ENCODE peak calls at places on chromosome X, in five cellular contexts. One of them, this sample, is unnamed.

GRCh38 chrX:19535481-19535880 is 20.2 kb upstream of the MAP3K15 start:
- ATAC-seq in GM12878: peak
- ATAC-seq in upper lobe of left lung: no peak
- ATAC-seq in HepG2: no peak
- ATAC-seq in K562: peak
- ATAC-seq in this sample: no peak

GRCh38 chrX:70554948-70555347 is 110.3 kb downstream of the DLG3 start:
- ATAC-seq in GM12878: no peak
- ATAC-seq in upper lobe of left lung: no peak
- ATAC-seq in HepG2: no peak
- ATAC-seq in K562: no peak
- ATAC-seq in this sample: no peak

GRCh38 chrX:25015486-25016360 is at the start of gene ARX:
- ATAC-seq in GM12878: peak
- ATAC-seq in upper lobe of left lung: peak
- ATAC-seq in HepG2: peak
- ATAC-seq in K562: peak
- ATAC-seq in this sample: no peak

GRCh38 chrX:9670136-9670905 is 95.3 kb downstream of the GPR143 start:
- ATAC-seq in GM12878: no peak
- ATAC-seq in upper lobe of left lung: no peak
- ATAC-seq in HepG2: no peak
- ATAC-seq in K562: peak
- ATAC-seq in this sample: no peak

GRCh38 chrX:132412208-132412607 is 76.6 kb downstream of the MBNL3 start:
- ATAC-seq in GM12878: no peak
- ATAC-seq in upper lobe of left lung: no peak
- ATAC-seq in HepG2: peak
- ATAC-seq in K562: no peak
- ATAC-seq in this sample: no peak

GRCh38 chrX:53715336-53715924 is 28.9 kb upstream of the HUWE1 start:
- ATAC-seq in GM12878: peak
- ATAC-seq in upper lobe of left lung: no peak
- ATAC-seq in HepG2: no peak
- ATAC-seq in K562: no peak
- ATAC-seq in this sample: no peak

GRCh38 chrX:9586992-9587392 is 122.1 kb downstream of the TBL1X start:
- ATAC-seq in GM12878: no peak
- ATAC-seq in upper lobe of left lung: no peak
- ATAC-seq in HepG2: no peak
- ATAC-seq in K562: no peak
- ATAC-seq in this sample: no peak

GRCh38 chrX:7240929-7241328 is 93.0 kb upstream of the PUDP start:
- ATAC-seq in GM12878: no peak
- ATAC-seq in upper lobe of left lung: no peak
- ATAC-seq in HepG2: no peak
- ATAC-seq in K562: no peak
- ATAC-seq in this sample: no peak

GRCh38 chrX:109967151-109967550 is 35.8 kb upstream of the TMEM164 start:
- ATAC-seq in GM12878: no peak
- ATAC-seq in upper lobe of left lung: no peak
- ATAC-seq in HepG2: no peak
- ATAC-seq in K562: no peak
- ATAC-seq in this sample: no peak

GRCh38 chrX:148599404-148599803 is 99.0 kb downstream of the AFF2 start:
- ATAC-seq in GM12878: no peak
- ATAC-seq in upper lobe of left lung: no peak
- ATAC-seq in HepG2: no peak
- ATAC-seq in K562: peak
- ATAC-seq in this sample: no peak

GRCh38 chrX:41796577-41796976 is 72.6 kb downstream of the GPR82 start:
- ATAC-seq in GM12878: peak
- ATAC-seq in upper lobe of left lung: no peak
- ATAC-seq in HepG2: no peak
- ATAC-seq in K562: no peak
- ATAC-seq in this sample: no peak

GRCh38 chrX:153470411-153471363 is at the start of gene HAUS7:
- ATAC-seq in GM12878: peak
- ATAC-seq in upper lobe of left lung: peak
- ATAC-seq in HepG2: peak
- ATAC-seq in K562: peak
- ATAC-seq in this sample: peak
- TF ChIP-seq POLR2AphosphoS5 in GM12878: no peak
- TF ChIP-seq POLR2AphosphoS5 in upper lobe of left lung: peak
- TF ChIP-seq POLR2AphosphoS5 in HepG2: no peak
- TF ChIP-seq POLR2AphosphoS5 in K562: no peak
- TF ChIP-seq POLR2AphosphoS5 in this sample: peak

GRCh38 chrX:2374086-2374485 is 126.7 kb downstream of the DHRSX start:
- ATAC-seq in GM12878: no peak
- ATAC-seq in upper lobe of left lung: no peak
- ATAC-seq in HepG2: no peak
- ATAC-seq in K562: no peak
- ATAC-seq in this sample: no peak
- H3K27ac ChIP-seq in GM12878: no peak
- H3K27ac ChIP-seq in upper lobe of left lung: no peak
- H3K27ac ChIP-seq in HepG2: no peak
- H3K27ac ChIP-seq in K562: no peak
- H3K27ac ChIP-seq in this sample: no peak

GRCh38 chrX:1452497-1453389 is at the start of gene ASMTL:
- ATAC-seq in GM12878: peak
- ATAC-seq in upper lobe of left lung: peak
- ATAC-seq in HepG2: peak
- ATAC-seq in K562: peak
- ATAC-seq in this sample: peak
- TF ChIP-seq EP300 in GM12878: no peak
- TF ChIP-seq EP300 in upper lobe of left lung: no peak
- TF ChIP-seq EP300 in HepG2: no peak
- TF ChIP-seq EP300 in K562: no peak
- TF ChIP-seq EP300 in this sample: no peak

DNA sequence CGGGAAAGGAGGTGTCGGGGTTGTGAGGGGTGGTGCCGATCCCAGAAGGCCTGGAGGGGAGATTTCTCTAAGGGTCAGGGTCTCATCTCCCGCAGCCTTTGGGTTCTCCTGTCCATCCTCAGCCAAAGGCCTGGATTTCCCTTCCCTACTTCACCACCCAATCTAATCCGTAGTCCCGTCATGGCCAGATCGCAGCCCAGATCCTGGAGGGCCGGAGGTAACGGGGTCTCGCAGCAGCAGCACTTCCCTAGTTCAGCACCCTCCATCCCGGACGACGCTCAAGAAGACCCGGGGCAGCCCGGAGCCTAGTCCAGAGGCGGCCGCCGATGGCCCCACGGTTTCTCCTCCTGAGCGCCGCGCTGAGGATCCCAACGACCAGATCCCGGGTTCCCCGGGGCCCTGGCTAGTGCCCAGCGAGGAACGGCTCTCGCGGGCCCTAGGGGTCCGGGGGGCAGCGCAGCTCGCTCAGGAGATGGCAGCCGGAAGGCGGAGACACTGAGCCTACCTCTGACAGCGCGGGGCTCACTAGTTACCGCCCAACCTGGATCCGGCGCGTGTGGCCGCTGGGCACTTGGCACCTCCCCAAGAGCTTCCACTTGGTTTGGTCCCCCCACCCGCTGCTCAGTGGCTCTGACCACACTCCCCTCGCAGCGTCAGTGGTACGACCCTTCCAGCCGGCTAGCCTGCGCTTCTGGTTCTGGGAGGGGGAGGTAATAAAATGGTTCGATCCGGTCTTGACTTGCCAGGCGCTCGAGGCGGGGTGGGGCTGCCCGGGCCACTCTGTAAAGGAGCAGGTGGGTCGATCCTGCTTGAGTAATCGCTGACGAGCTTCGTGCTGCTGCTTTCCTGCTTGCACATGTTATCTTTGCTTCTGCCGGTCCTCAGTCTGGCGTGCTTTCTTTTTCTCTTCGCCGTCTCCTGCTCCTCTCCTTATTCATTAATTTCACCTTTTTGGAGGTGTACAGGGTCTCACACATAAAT is 3.6 kb downstream of the MAGIX start:
- ATAC-seq in GM12878: peak
- ATAC-seq in upper lobe of left lung: peak
- ATAC-seq in HepG2: no peak
- ATAC-seq in K562: peak
- ATAC-seq in this sample: peak
- TF ChIP-seq POLR2AphosphoS5 in GM12878: no peak
- TF ChIP-seq POLR2AphosphoS5 in upper lobe of left lung: peak
- TF ChIP-seq POLR2AphosphoS5 in HepG2: no peak
- TF ChIP-seq POLR2AphosphoS5 in K562: no peak
- TF ChIP-seq POLR2AphosphoS5 in this sample: peak

DNA sequence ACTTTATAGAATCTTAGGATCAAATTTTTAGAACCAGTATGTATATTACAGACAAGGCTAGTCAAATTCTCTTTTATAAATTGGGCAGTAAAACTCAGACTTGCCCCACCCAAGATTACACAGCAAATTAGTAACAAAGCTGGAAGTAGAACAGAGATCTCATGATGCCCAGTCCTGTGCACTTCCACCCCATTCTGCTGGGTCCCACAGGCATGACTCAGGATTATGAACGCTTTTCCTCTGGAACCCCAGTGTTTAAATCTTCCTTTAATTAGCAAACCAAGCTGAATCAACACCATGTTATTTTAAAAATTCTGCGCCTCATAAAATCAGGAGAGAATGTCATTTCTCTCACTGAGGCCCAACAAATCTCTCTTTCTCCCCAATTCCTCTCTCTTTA is 1.5 kb upstream of the IL13RA2 start:
- ATAC-seq in GM12878: no peak
- ATAC-seq in upper lobe of left lung: no peak
- ATAC-seq in HepG2: no peak
- ATAC-seq in K562: no peak
- ATAC-seq in this sample: no peak
- H3K27ac ChIP-seq in GM12878: no peak
- H3K27ac ChIP-seq in upper lobe of left lung: no peak
- H3K27ac ChIP-seq in HepG2: no peak
- H3K27ac ChIP-seq in K562: no peak
- H3K27ac ChIP-seq in this sample: no peak

GRCh38 chrX:111382277-111382676 is 29.7 kb downstream of the DCX start:
- ATAC-seq in GM12878: no peak
- ATAC-seq in upper lobe of left lung: no peak
- ATAC-seq in HepG2: no peak
- ATAC-seq in K562: no peak
- ATAC-seq in this sample: no peak

GRCh38 chrX:111375747-111376146 is 36.2 kb downstream of the DCX start:
- ATAC-seq in GM12878: no peak
- ATAC-seq in upper lobe of left lung: no peak
- ATAC-seq in HepG2: no peak
- ATAC-seq in K562: no peak
- ATAC-seq in this sample: no peak

GRCh38 chrX:111376486-111376885 is 35.5 kb downstream of the DCX start:
- ATAC-seq in GM12878: no peak
- ATAC-seq in upper lobe of left lung: no peak
- ATAC-seq in HepG2: no peak
- ATAC-seq in K562: no peak
- ATAC-seq in this sample: no peak

GRCh38 chrX:111372065-111372464 is 39.9 kb downstream of the DCX start:
- ATAC-seq in GM12878: no peak
- ATAC-seq in upper lobe of left lung: no peak
- ATAC-seq in HepG2: no peak
- ATAC-seq in K562: no peak
- ATAC-seq in this sample: no peak

DNA sequence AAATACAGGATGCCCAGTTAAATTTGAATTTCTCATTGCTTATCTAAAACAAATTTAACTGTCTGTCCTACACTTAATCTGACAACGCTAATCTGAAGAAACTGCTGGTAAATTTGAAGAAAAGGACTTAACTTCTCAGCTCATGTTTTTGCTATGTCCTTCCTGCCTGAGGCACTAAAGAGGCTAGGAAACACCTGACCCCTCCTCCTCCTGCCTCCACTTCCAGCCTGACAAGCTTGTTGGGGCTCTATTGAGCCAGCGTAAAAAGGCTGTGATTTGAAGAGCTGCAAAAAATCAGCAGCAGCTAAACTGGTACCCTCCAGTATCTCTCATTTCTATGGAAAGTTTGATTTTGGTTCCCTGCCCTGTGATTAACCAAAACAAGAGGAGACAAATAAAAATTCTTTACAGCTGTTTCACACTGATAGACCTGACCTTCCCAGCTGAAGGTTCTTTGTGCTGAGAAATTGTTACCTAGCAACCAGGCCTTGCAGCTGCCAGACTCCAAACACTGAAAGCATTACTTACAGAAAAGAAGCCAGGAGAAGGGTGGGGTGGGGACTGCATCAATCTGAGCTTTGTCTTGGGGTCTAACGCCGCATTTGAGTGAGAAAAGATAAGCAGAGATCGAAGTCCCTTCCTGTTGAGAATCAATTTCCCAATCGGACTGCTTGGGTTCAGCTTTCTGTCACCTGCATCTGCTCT is 34.9 kb downstream of the DCX start:
- ATAC-seq in GM12878: no peak
- ATAC-seq in upper lobe of left lung: no peak
- ATAC-seq in HepG2: no peak
- ATAC-seq in K562: no peak
- ATAC-seq in this sample: no peak
- TF ChIP-seq EP300 in GM12878: no peak
- TF ChIP-seq EP300 in upper lobe of left lung: no peak
- TF ChIP-seq EP300 in HepG2: no peak
- TF ChIP-seq EP300 in K562: no peak
- TF ChIP-seq EP300 in this sample: no peak

GRCh38 chrX:74420194-74421035 is 878 bp upstream of the SLC16A2 start:
- ATAC-seq in GM12878: no peak
- ATAC-seq in upper lobe of left lung: peak
- ATAC-seq in HepG2: peak
- ATAC-seq in K562: no peak
- ATAC-seq in this sample: peak
- TF ChIP-seq POLR2AphosphoS5 in GM12878: no peak
- TF ChIP-seq POLR2AphosphoS5 in upper lobe of left lung: no peak
- TF ChIP-seq POLR2AphosphoS5 in HepG2: no peak
- TF ChIP-seq POLR2AphosphoS5 in K562: no peak
- TF ChIP-seq POLR2AphosphoS5 in this sample: peak